ENCODE peak calls at places on chromosome 16, in eight cellular contexts. L is epithelial cell of prostate; V is activated CD4-positive, CD25-positive, alpha-beta regulatory T cell treated with anti-CD3 and anti-CD28 coated beads, Interleukin-2, amount 50 U/mL, for 16 hours; O is Daoy; I is CD8-positive, alpha-beta T cell; H is GM23248; K is mammary epithelial cell; X is IMR-90. N is an unnamed sample.

GRCh38 chr16:67014641-67015315 is 14.2 kb upstream of the CBFB start:
- DNase-seq in O (no peak), X (no peak), I (no peak), V (no peak), L (no peak), H (no peak), K (no peak), N (no peak)

GRCh38 chr16:57130950-57131321 is 38.6 kb downstream of the CPNE2 start:
- DNase-seq in V (no peak), O (no peak), K (no peak), L (no peak), H (no peak), I (no peak), X (no peak), N (no peak)

GRCh38 chr16:87549627-87550509 is 52.4 kb upstream of the JPH3 start:
- DNase-seq in O (no peak), X (no peak), K (no peak), H (no peak), L (no peak), I (no peak), V (no peak), N (no peak)

GRCh38 chr16:75307506-75307905 is 56.1 kb upstream of the BCAR1 start:
- DNase-seq in O (no peak), X (no peak), H (no peak), K (no peak), V (no peak), L (no peak), I (no peak), N (no peak)

GRCh38 chr16:2595376-2596200 is 57.8 kb downstream of the PDPK1 start:
- DNase-seq in I (no peak), K (no peak), V (no peak), H (no peak), X (no peak), L (no peak), O (no peak), N (no peak)

GRCh38 chr16:69412287-69412686 is 12.1 kb upstream of the CYB5B start:
- DNase-seq in X (peak), O (no peak), H (no peak), V (no peak), K (no peak), I (no peak), L (no peak), N (no peak)

GRCh38 chr16:24729967-24730815 is 740 bp downstream of the TNRC6A start:
- DNase-seq in K (no peak), H (peak), I (peak), L (no peak), X (peak), O (peak), V (no peak), N (peak)

GRCh38 chr16:81755915-81756644 is 23.0 kb upstream of the PLCG2 start:
- DNase-seq in V (no peak), K (no peak), L (no peak), O (no peak), I (no peak), H (no peak), X (no peak), N (peak)

GRCh38 chr16:1183235-1183907 is 30.5 kb downstream of the CACNA1H start:
- DNase-seq in I (no peak), X (peak), K (no peak), H (peak), O (peak), V (no peak), L (no peak), N (peak)

GRCh38 chr16:65012357-65012756 is 109.5 kb downstream of the CDH11 start:
- DNase-seq in K (no peak), X (peak), I (no peak), V (no peak), L (no peak), H (peak), O (no peak), N (no peak)

GRCh38 chr16:17356243-17356933 is 114.4 kb downstream of the XYLT1 start:
- DNase-seq in K (no peak), O (no peak), X (no peak), V (no peak), I (no peak), H (no peak), L (no peak), N (no peak)

GRCh38 chr16:15932939-15933338 is 16.5 kb upstream of the ABCC1 start:
- DNase-seq in H (no peak), X (no peak), K (no peak), L (no peak), I (no peak), O (no peak), V (no peak), N (no peak)

GRCh38 chr16:49351119-49351518 is 22.5 kb upstream of the C16orf78 start:
- DNase-seq in I (no peak), H (no peak), K (no peak), O (no peak), L (no peak), V (no peak), X (no peak), N (no peak)

GRCh38 chr16:57284206-57284951 is at the start of gene PLLP:
- DNase-seq in O (peak), X (peak), H (peak), L (no peak), K (peak), V (no peak), I (peak), N (peak)

GRCh38 chr16:57186630-57187507 is 740 bp downstream of the RSPRY1 start:
- DNase-seq in L (no peak), V (no peak), K (peak), H (peak), X (no peak), O (peak), I (no peak), N (peak)

N was measured in endothelial cell.